ENCODE peak calls at places on chromosomes 13 and 19, in five cellular contexts. G, W, Q, K and E are unnamed samples.
A peak's percentile ranks its signal among the peaks of the same experiment; 100 is the strongest.

GRCh38 chr13:77810430-77810829 is 108.2 kb downstream of the EDNRB start:
- DNase-seq in W (peak; percentile 25), G (peak; percentile 17), Q (no peak), K (peak; percentile 4), E (peak; percentile 50)

GRCh38 chr13:112931028-112931934 is 37.7 kb upstream of the MCF2L start:
- DNase-seq in G (no peak), Q (peak; percentile 59), K (peak; percentile 46), W (peak; percentile 45), E (peak; percentile 74)

GRCh38 chr19:16908759-16909158 is 20.0 kb downstream of the F2RL3 start:
- DNase-seq in W (no peak), G (no peak), K (no peak), Q (no peak), E (no peak)

GRCh38 chr13:27921421-27921960 is 1.7 kb downstream of the PDX1 start:
- DNase-seq in W (no peak), G (no peak), Q (no peak), K (no peak), E (peak; percentile 54)

GRCh38 chr19:33348301-33349010 is 25.1 kb upstream of the CEBPG start:
- DNase-seq in K (no peak), W (no peak), Q (peak; percentile 46), G (no peak), E (no peak)

GRCh38 chr13:43303040-43303729 is 279.8 kb downstream of the DNAJC15 start:
- DNase-seq in K (no peak), Q (peak; percentile 12), G (no peak), W (peak; percentile 48), E (peak; percentile 82)

GRCh38 chr13:113769106-113769505 is 10.1 kb downstream of the TMEM255B start:
- DNase-seq in K (no peak), Q (no peak), W (no peak), G (no peak), E (no peak)

GRCh38 chr13:46672338-46673090 is 119.5 kb downstream of the LRCH1 start:
- DNase-seq in W (no peak), G (no peak), K (no peak), Q (no peak), E (no peak)

GRCh38 chr13:27264181-27264580 is 6.4 kb upstream of the RASL11A start:
- DNase-seq in Q (no peak), K (no peak), W (no peak), G (no peak), E (no peak)

GRCh38 chr13:83878691-83879410 is 3.4 kb downstream of the SLITRK1 start:
- DNase-seq in G (no peak), K (no peak), W (no peak), Q (no peak), E (peak; percentile 67)

GRCh38 chr13:49219647-49220034 is 497 bp upstream of the MLNR start:
- DNase-seq in K (no peak), G (no peak), W (no peak), Q (peak; percentile 43), E (no peak)

GRCh38 chr19:35219008-35219407 is 9.5 kb downstream of the FAM187B start:
- DNase-seq in Q (no peak), W (no peak), G (no peak), K (no peak), E (no peak)

GRCh38 chr19:45637890-45638667 is 1.1 kb downstream of the EML2 start:
- DNase-seq in Q (no peak), W (peak; percentile 62), G (no peak), K (no peak), E (peak; percentile 63)

GRCh38 chr13:73416093-73416492 is 357.3 kb downstream of the KLF5 start:
- DNase-seq in K (no peak), Q (no peak), G (no peak), W (no peak), E (no peak)
- TF ChIP-seq REST in K (no peak), Q (no peak), G (no peak), W (no peak), E (no peak)

GRCh38 chr13:32047796-32048195 is 16.2 kb downstream of the FRY start:
- DNase-seq in K (no peak), W (no peak), G (no peak), Q (no peak), E (no peak)
- TF ChIP-seq REST in K (no peak), W (no peak), G (no peak), Q (no peak), E (no peak)

GRCh38 chr13:29077051-29077813 is 257.1 kb downstream of the MTUS2 start:
- DNase-seq in G (no peak), W (no peak), K (no peak), Q (no peak), E (no peak)
- TF ChIP-seq REST in G (no peak), W (no peak), K (no peak), Q (no peak), E (no peak)

DNA sequence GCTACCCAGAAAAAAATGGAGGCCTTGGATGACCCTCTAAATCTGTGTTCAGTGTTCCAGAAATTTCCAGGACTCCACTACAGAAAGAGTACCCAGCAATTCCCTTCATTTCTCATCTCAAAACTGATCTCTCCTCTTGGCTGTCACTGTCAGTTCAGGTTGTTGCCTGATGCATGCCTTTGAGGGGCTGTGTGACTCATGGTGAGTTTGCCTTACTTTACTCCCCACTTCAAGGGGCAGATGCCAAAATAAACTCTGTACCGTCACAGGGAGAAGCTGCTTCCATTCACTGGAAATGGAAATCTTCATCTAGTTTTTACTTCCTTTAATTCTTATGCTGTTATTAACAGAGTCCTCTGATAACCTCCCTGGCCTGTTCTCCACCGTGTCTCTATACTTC is 1075.0 kb downstream of the DIAPH3 start:
- DNase-seq in K (no peak), Q (no peak), W (no peak), G (no peak), E (no peak)
- TF ChIP-seq REST in K (no peak), Q (no peak), W (no peak), G (no peak), E (no peak)

GRCh38 chr19:58059681-58060080 is 599 bp downstream of the ZNF135 start:
- DNase-seq in K (no peak), W (no peak), Q (no peak), G (no peak), E (peak; percentile 68)

GRCh38 chr19:58056861-58057260 is 2.2 kb upstream of the ZNF135 start:
- DNase-seq in G (no peak), Q (no peak), W (no peak), K (no peak), E (no peak)

GRCh38 chr19:58060231-58060630 is 1.1 kb downstream of the ZNF135 start:
- DNase-seq in Q (no peak), K (no peak), W (no peak), G (no peak), E (no peak)

GRCh38 chr19:58058428-58058827 is 654 bp upstream of the ZNF135 start:
- DNase-seq in W (no peak), Q (no peak), K (no peak), G (no peak), E (peak; percentile 32)

DNA sequence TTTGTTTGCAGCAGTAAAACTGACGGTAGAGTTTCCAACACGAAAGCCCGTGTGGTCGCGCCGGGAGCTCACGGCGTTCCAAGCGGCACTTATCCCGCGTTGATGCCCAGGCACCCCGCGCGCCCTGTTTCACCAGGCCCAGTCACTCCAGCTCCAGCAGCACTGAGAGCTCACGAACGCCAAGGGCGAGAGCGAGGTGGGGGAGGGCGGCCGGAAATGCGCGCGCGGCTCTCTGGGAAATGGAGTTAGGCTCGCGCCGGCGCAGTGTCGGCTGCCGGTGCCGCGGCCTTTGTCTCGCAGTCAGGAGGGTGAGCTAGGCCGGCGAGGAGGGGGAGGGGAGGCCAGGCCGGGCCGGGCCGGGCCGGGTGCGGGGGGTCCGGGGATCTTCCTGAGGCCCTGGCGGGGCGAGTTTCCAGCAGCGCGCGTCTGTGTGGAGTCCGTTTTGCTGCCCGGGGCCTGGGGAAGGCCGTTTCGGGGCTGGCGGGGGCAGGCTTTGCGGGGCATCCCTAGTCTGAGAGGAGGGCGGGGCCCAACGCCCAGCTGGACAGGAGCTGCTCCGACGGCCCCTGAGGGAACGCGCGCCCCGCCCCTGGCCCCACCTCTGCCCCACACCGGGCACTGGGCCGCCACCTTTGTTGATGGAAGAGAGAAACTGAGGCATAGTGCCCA is at the start of gene ZNF135:
- DNase-seq in Q (no peak), K (no peak), W (no peak), G (no peak), E (peak; percentile 94)
- TF ChIP-seq REST in Q (no peak), K (no peak), W (no peak), G (no peak), E (no peak)

DNA sequence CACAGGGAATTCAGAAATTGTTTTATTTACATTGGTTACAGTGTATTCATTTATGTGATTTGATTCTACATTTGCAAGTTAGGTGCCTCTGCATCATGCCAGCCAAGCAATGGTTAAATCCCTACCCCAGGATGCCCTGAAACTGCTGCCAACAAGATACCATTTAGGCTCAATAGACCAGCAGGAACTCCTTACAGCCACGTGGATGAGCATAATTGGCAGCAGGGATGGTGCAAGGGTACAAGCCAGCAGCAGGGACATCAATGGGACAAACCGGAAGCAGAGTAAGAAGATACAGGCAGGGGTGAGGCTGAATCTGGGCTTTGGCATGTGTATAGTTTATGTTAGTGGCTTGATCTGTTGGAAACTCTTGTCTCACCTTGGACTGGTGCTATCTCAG is 72.3 kb upstream of the NBEA start:
- DNase-seq in Q (no peak), G (no peak), W (no peak), K (no peak), E (no peak)
- TF ChIP-seq REST in Q (no peak), G (no peak), W (no peak), K (no peak), E (no peak)

DNA sequence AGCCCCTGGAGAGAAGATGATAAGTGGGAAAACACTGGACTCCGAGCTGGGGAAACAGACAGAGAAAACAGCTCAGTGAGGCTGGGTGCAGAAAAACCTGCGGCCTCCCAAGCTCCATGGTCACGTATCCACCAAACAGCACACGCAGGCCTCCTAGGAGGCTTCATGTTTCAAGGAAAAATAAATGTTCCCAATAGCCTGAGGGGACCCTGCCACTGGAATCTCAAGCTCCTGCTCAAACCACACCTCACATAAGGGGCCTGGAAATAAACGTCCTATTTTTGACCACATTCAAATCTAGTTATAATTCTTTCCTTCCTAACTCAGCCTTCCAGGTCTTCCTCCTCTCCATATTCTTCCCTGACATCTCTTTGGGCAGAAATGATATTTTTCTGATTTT is 225.7 kb downstream of the ABCC4 start:
- DNase-seq in K (no peak), Q (no peak), W (no peak), G (no peak), E (no peak)
- TF ChIP-seq REST in K (no peak), Q (no peak), W (no peak), G (no peak), E (no peak)